ENCODE peak calls at places on chromosome 1, in eight cellular contexts. P is retina; Y is NCI-H1417; R is activated naive CD4-positive, alpha-beta T cell; D is fibroblast of the conjunctiva; Z is NCI-H1105; F is spleen; E is Calu3. I is an unnamed sample.

GRCh38 chr1:40824591-40825429 is 37.4 kb downstream of the CITED4 start:
- DNase-seq in P (no peak), Y (no peak), R (no peak), D (no peak), Z (no peak), F (no peak), E (no peak), I (no peak)

GRCh38 chr1:54493608-54494007 is 54.4 kb upstream of the ACOT11 start:
- DNase-seq in P (no peak), Y (no peak), R (no peak), D (no peak), Z (no peak), F (no peak), E (no peak), I (no peak)

GRCh38 chr1:230335861-230336549 is 90.1 kb downstream of the PGBD5 start:
- DNase-seq in P (no peak), Y (no peak), R (no peak), D (no peak), Z (no peak), F (peak), E (no peak), I (no peak)

GRCh38 chr1:31216016-31216415 is 23.7 kb downstream of the NKAIN1 start:
- DNase-seq in P (peak), Y (peak), R (no peak), D (peak), Z (peak), F (no peak), E (no peak), I (peak)

GRCh38 chr1:153526132-153526543 is 9.7 kb downstream of the S100A6 start:
- DNase-seq in P (no peak), Y (peak), R (no peak), D (no peak), Z (peak), F (peak), E (no peak), I (no peak)

GRCh38 chr1:207407655-207408256 is 46.4 kb upstream of the CR2 start:
- DNase-seq in P (no peak), Y (peak), R (no peak), D (peak), Z (no peak), F (no peak), E (no peak), I (no peak)

GRCh38 chr1:93471911-93472310 is 24.0 kb downstream of the FNBP1L start:
- DNase-seq in P (no peak), Y (no peak), R (no peak), D (peak), Z (no peak), F (no peak), E (no peak), I (no peak)

GRCh38 chr1:228004887-228005462 is 1.8 kb upstream of the WNT3A start:
- DNase-seq in P (peak), Y (no peak), R (no peak), D (no peak), Z (no peak), F (peak), E (no peak), I (peak)

GRCh38 chr1:118563969-118564951 is 379.2 kb upstream of the SPAG17 start:
- DNase-seq in P (no peak), Y (no peak), R (no peak), D (no peak), Z (no peak), F (no peak), E (no peak), I (no peak)

GRCh38 chr1:4796999-4797375 is 142.6 kb downstream of the AJAP1 start:
- DNase-seq in P (no peak), Y (no peak), R (no peak), D (no peak), Z (no peak), F (peak), E (no peak), I (no peak)

GRCh38 chr1:110875216-110875731 is 2.3 kb downstream of the CD53 start:
- DNase-seq in P (no peak), Y (no peak), R (no peak), D (no peak), Z (no peak), F (peak), E (no peak), I (no peak)

GRCh38 chr1:109649380-109649987 is 6.4 kb upstream of the GSTM4 start:
- DNase-seq in P (no peak), Y (no peak), R (no peak), D (peak), Z (no peak), F (no peak), E (no peak), I (no peak)

GRCh38 chr1:206504363-206504713 is 3.0 kb upstream of the RASSF5 start:
- DNase-seq in P (no peak), Y (no peak), R (no peak), D (no peak), Z (no peak), F (peak), E (no peak), I (no peak)

GRCh38 chr1:222286039-222286438 is 261.9 kb downstream of the HHIPL2 start:
- DNase-seq in P (peak), Y (no peak), R (no peak), D (no peak), Z (no peak), F (no peak), E (no peak), I (no peak)

GRCh38 chr1:25847929-25848328 is 11.3 kb downstream of the AUNIP start:
- DNase-seq in P (no peak), Y (no peak), R (no peak), D (no peak), Z (no peak), F (no peak), E (no peak), I (no peak)

GRCh38 chr1:173023343-173023742 is 27.4 kb downstream of the TNFSF18 start:
- DNase-seq in P (no peak), Y (no peak), R (no peak), D (no peak), Z (no peak), F (no peak), E (no peak), I (no peak)

GRCh38 chr1:51679435-51679834 is 62.5 kb downstream of the OSBPL9 start:
- DNase-seq in P (no peak), Y (no peak), R (no peak), D (no peak), Z (no peak), F (no peak), E (no peak), I (no peak)

GRCh38 chr1:162661336-162661735 is 29.1 kb downstream of the DDR2 start:
- DNase-seq in P (no peak), Y (no peak), R (no peak), D (no peak), Z (no peak), F (no peak), E (no peak), I (no peak)

GRCh38 chr1:79089946-79090345 is 83.4 kb upstream of the ADGRL4 start:
- DNase-seq in P (no peak), Y (no peak), R (no peak), D (no peak), Z (no peak), F (no peak), E (no peak), I (no peak)

GRCh38 chr1:224707849-224708725 is 92.0 kb downstream of the CNIH3 start:
- DNase-seq in P (no peak), Y (no peak), R (no peak), D (peak), Z (no peak), F (no peak), E (no peak), I (no peak)

GRCh38 chr1:225467193-225468020 is 39.6 kb upstream of the LBR start:
- DNase-seq in P (no peak), Y (no peak), R (peak), D (no peak), Z (no peak), F (peak), E (no peak), I (no peak)

GRCh38 chr1:180670681-180671080 is 38.9 kb downstream of the XPR1 start:
- DNase-seq in P (no peak), Y (no peak), R (no peak), D (no peak), Z (no peak), F (no peak), E (no peak), I (no peak)

I was measured in H9.